ENCODE peak calls at places on chromosome 12, in nine cellular contexts. N is neural progenitor cell, E is HCT116, S is SK-N-SH, R is hepatocyte, G is GM23338, D is MM.1S, W is PC-3, F is OCI-LY7. L is an unnamed sample.

GRCh38 chr12:75981247-75981646 is 50.3 kb downstream of the PHLDA1 start:
- DNase-seq in N (no peak), E (no peak), S (no peak), R (no peak), G (no peak), D (no peak), W (no peak), F (no peak), L (no peak)

GRCh38 chr12:93964936-93965335 is 183.4 kb upstream of the PLXNC1 start:
- DNase-seq in N (no peak), E (no peak), S (no peak), R (no peak), G (no peak), D (no peak), W (no peak), F (no peak), L (no peak)

GRCh38 chr12:124661382-124661781 is 94.0 kb upstream of the NCOR2 start:
- DNase-seq in N (no peak), E (no peak), S (peak), R (no peak), G (no peak), D (no peak), W (no peak), F (no peak), L (peak)

GRCh38 chr12:109705291-109705690 is 8.3 kb upstream of the FAM222A start:
- DNase-seq in N (no peak), E (no peak), S (no peak), R (no peak), G (no peak), D (no peak), W (no peak), F (no peak), L (no peak)

GRCh38 chr12:43336962-43337555 is 214.9 kb downstream of the ADAMTS20 start:
- DNase-seq in N (peak), E (peak), S (peak), R (peak), G (peak), D (peak), W (peak), F (peak), L (peak)

GRCh38 chr12:114684870-114685273 is 897 bp upstream of the TBX3 start:
- DNase-seq in N (no peak), E (no peak), S (no peak), R (no peak), G (no peak), D (no peak), W (no peak), F (no peak), L (no peak)

GRCh38 chr12:125983784-125984510 is 918.7 kb downstream of the AACS start:
- DNase-seq in N (peak), E (no peak), S (peak), R (peak), G (peak), D (no peak), W (no peak), F (no peak), L (no peak)

GRCh38 chr12:103805961-103806360 is 35.1 kb downstream of the NT5DC3 start:
- DNase-seq in N (no peak), E (no peak), S (no peak), R (no peak), G (no peak), D (no peak), W (no peak), F (no peak), L (no peak)

GRCh38 chr12:13187399-13187798 is 9.1 kb upstream of the EMP1 start:
- DNase-seq in N (no peak), E (no peak), S (no peak), R (no peak), G (no peak), D (no peak), W (peak), F (no peak), L (peak)

GRCh38 chr12:111166779-111167540 is 201.9 kb downstream of the PHETA1 start:
- DNase-seq in N (no peak), E (no peak), S (no peak), R (no peak), G (no peak), D (no peak), W (no peak), F (no peak), L (no peak)
- TF ChIP-seq EZH2phosphoT487 in N (no peak), E (no peak), S (no peak), R (no peak), G (no peak), D (no peak), W (no peak), F (no peak), L (no peak)

GRCh38 chr12:118727196-118727595 is 254.1 kb upstream of the SRRM4 start:
- DNase-seq in N (no peak), E (no peak), S (peak), R (no peak), G (no peak), D (no peak), W (no peak), F (no peak), L (no peak)
- H2AFZ ChIP-seq in N (no peak), E (no peak), S (no peak), R (no peak), G (no peak), D (no peak), W (no peak), F (no peak), L (no peak)

DNA sequence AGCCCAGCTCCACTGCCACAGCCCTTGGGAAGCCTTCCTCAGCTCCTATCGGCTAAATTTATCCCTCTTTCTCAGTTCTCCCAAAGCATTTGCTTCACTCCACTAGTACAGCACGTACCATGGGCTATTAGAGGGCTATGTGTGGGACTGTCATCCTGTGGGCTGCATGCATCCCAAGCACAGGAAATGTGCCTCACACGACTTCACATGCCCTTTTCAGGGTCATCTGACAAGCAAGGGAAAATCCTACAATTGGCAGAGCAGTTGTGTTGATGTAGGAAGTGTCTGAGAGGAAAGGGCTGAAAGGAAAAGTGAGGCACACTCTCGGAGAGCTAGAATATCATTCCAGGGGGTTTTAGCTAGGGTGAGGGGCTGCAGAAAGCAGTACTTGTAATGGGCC is 47.6 kb downstream of the NINJ2 start:
- DNase-seq in N (no peak), E (no peak), S (no peak), R (no peak), G (no peak), D (no peak), W (no peak), F (no peak), L (no peak)
- TF ChIP-seq EZH2phosphoT487 in N (no peak), E (no peak), S (no peak), R (no peak), G (no peak), D (no peak), W (no peak), F (no peak), L (no peak)

GRCh38 chr12:53659609-53660008 is 16.3 kb downstream of the ATP5MC2 start:
- DNase-seq in N (no peak), E (no peak), S (no peak), R (no peak), G (no peak), D (no peak), W (no peak), F (no peak), L (no peak)

GRCh38 chr12:53657041-53657440 is 18.8 kb downstream of the ATP5MC2 start:
- DNase-seq in N (no peak), E (no peak), S (no peak), R (no peak), G (no peak), D (no peak), W (no peak), F (no peak), L (no peak)

GRCh38 chr12:53664191-53664590 is 11.7 kb downstream of the ATP5MC2 start:
- DNase-seq in N (no peak), E (no peak), S (no peak), R (no peak), G (no peak), D (no peak), W (no peak), F (no peak), L (no peak)

GRCh38 chr12:53659011-53659551 is 16.8 kb downstream of the ATP5MC2 start:
- DNase-seq in N (peak), E (peak), S (no peak), R (peak), G (peak), D (no peak), W (peak), F (no peak), L (peak)

GRCh38 chr12:53660064-53660463 is 15.8 kb downstream of the ATP5MC2 start:
- DNase-seq in N (no peak), E (no peak), S (no peak), R (no peak), G (no peak), D (no peak), W (no peak), F (no peak), L (peak)
- H2AFZ ChIP-seq in N (no peak), E (no peak), S (no peak), R (no peak), G (no peak), D (no peak), W (no peak), F (no peak), L (peak)

GRCh38 chr12:22050078-22050477 is 4.1 kb downstream of the CMAS start:
- DNase-seq in N (no peak), E (no peak), S (no peak), R (no peak), G (no peak), D (no peak), W (no peak), F (no peak), L (no peak)
- TF ChIP-seq EZH2phosphoT487 in N (no peak), E (no peak), S (no peak), R (no peak), G (no peak), D (no peak), W (no peak), F (no peak), L (no peak)

L was measured in GM23248.